ENCODE peak calls at places on chromosomes 4 and X, in five cellular contexts. E is body of pancreas, L is breast epithelium, T is A549, Q is prostate gland. C is an unnamed sample.

GRCh38 chr4:3212391-3213100 is 36.4 kb upstream of the MSANTD1 start:
- DNase-seq in E (peak), L (peak), T (no peak), Q (no peak), C (no peak)

GRCh38 chr4:57220172-57220571 is 110.0 kb upstream of the IGFBP7 start:
- DNase-seq in E (no peak), L (no peak), T (no peak), Q (no peak), C (no peak)

GRCh38 chr4:79882806-79883205 is 190.2 kb downstream of the ANTXR2 start:
- DNase-seq in E (no peak), L (no peak), T (no peak), Q (no peak), C (no peak)

GRCh38 chrX:42028113-42028512 is 104.8 kb upstream of the CASK start:
- DNase-seq in E (peak), L (no peak), T (no peak), Q (no peak), C (no peak)

GRCh38 chr4:14446311-14446710 is 556.0 kb upstream of the CPEB2 start:
- DNase-seq in E (no peak), L (no peak), T (no peak), Q (no peak), C (no peak)

GRCh38 chr4:94545296-94545695 is 93.6 kb downstream of the PDLIM5 start:
- DNase-seq in E (no peak), L (no peak), T (no peak), Q (no peak), C (no peak)

GRCh38 chrX:1933964-1934363 is 319.1 kb downstream of the ASMT start:
- DNase-seq in E (no peak), L (no peak), T (no peak), Q (no peak), C (no peak)

GRCh38 chr4:10164877-10165283 is 48.3 kb upstream of the WDR1 start:
- DNase-seq in E (peak), L (no peak), T (peak), Q (peak), C (peak)

GRCh38 chr4:123299212-123299651 is 97.4 kb upstream of the SPRY1 start:
- DNase-seq in E (no peak), L (no peak), T (no peak), Q (no peak), C (no peak)

GRCh38 chr4:56512166-56512565 is 6.6 kb downstream of the ARL9 start:
- DNase-seq in E (no peak), L (no peak), T (no peak), Q (no peak), C (no peak)

GRCh38 chr4:154984616-154985015 is 203.5 kb downstream of the RBM46 start:
- DNase-seq in E (no peak), L (no peak), T (no peak), Q (no peak), C (no peak)

GRCh38 chr4:129140521-129140920 is 44.6 kb downstream of the C4orf33 start:
- DNase-seq in E (no peak), L (no peak), T (no peak), Q (no peak), C (no peak)

GRCh38 chr4:67886281-67886680 is 2.5 kb upstream of the TMPRSS11D start:
- DNase-seq in E (no peak), L (no peak), T (no peak), Q (no peak), C (no peak)

GRCh38 chr4:6898763-6899162 is 10.9 kb upstream of the TBC1D14 start:
- DNase-seq in E (no peak), L (no peak), T (no peak), Q (no peak), C (no peak)

GRCh38 chrX:105331244-105331643 is 110.8 kb upstream of the TEX13A start:
- DNase-seq in E (no peak), L (no peak), T (no peak), Q (no peak), C (no peak)

GRCh38 chr4:156779774-156780173 is 191.8 kb downstream of the PDGFC start:
- DNase-seq in E (no peak), L (no peak), T (no peak), Q (no peak), C (no peak)

GRCh38 chrX:106177106-106177981 is 9.2 kb downstream of the PWWP3B start:
- DNase-seq in E (peak), L (no peak), T (no peak), Q (peak), C (no peak)

GRCh38 chrX:94914235-94914634 is 1240.2 kb downstream of the FAM133A start:
- DNase-seq in E (peak), L (no peak), T (no peak), Q (no peak), C (no peak)

GRCh38 chr4:7798215-7798995 is 141.3 kb downstream of the AFAP1 start:
- DNase-seq in E (no peak), L (no peak), T (no peak), Q (no peak), C (no peak)

GRCh38 chrX:13903405-13903804 is 86.5 kb upstream of the GPM6B start:
- DNase-seq in E (no peak), L (no peak), T (no peak), Q (no peak), C (no peak)

GRCh38 chr4:94039226-94039625 is 168.4 kb upstream of the SMARCAD1 start:
- DNase-seq in E (no peak), L (no peak), T (no peak), Q (no peak), C (no peak)

GRCh38 chr4:151226004-151226932 is 50.7 kb upstream of the PRSS48 start:
- DNase-seq in E (no peak), L (no peak), T (peak), Q (no peak), C (peak)

GRCh38 chr4:96598465-96598864 is 758.6 kb downstream of the PDHA2 start:
- DNase-seq in E (peak), L (no peak), T (no peak), Q (no peak), C (no peak)

GRCh38 chr4:143083811-143084472 is 100.8 kb upstream of the USP38 start:
- DNase-seq in E (no peak), L (no peak), T (no peak), Q (no peak), C (no peak)

GRCh38 chr4:8010618-8011017 is 71.0 kb upstream of the AFAP1 start:
- DNase-seq in E (peak), L (no peak), T (no peak), Q (no peak), C (no peak)

GRCh38 chr4:156790866-156791265 is 180.7 kb downstream of the PDGFC start:
- DNase-seq in E (peak), L (no peak), T (no peak), Q (peak), C (no peak)

GRCh38 chr4:15882675-15883086 is 55.9 kb downstream of the FGFBP1 start:
- DNase-seq in E (peak), L (no peak), T (peak), Q (peak), C (peak)
- TF ChIP-seq POLR2A in E (no peak), L (no peak), T (no peak), Q (no peak), C (no peak)

GRCh38 chr4:83644677-83645639 is 109.0 kb downstream of the GPAT3 start:
- DNase-seq in E (peak), L (no peak), T (peak), Q (peak), C (no peak)

GRCh38 chr4:83643036-83643435 is 107.1 kb downstream of the GPAT3 start:
- DNase-seq in E (no peak), L (no peak), T (no peak), Q (no peak), C (no peak)

GRCh38 chr4:83636930-83637329 is 101.0 kb downstream of the GPAT3 start:
- DNase-seq in E (no peak), L (no peak), T (no peak), Q (no peak), C (no peak)

GRCh38 chr4:83639849-83640493 is 104.1 kb downstream of the GPAT3 start:
- DNase-seq in E (peak), L (no peak), T (peak), Q (peak), C (peak)
- TF ChIP-seq POLR2A in E (no peak), L (no peak), T (no peak), Q (no peak), C (no peak)

DNA sequence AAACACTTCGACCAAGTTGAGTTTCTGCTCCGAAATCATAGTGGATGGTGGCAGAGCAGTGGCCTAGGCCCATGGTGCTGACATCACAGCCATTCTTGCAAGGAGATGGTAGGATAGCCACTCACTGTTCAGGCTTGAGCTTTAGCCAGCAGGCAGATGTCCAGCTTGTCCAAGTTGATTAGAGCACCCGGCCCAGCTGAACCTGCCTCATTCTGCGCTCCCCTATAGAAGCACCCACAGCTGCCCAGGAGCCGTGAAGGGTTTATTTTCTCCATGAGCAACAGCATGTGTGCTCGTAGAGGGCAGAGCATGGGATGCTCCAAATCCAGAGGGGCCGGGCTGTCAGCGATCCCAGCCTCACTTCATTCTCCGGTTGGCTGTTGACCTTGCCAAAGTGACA is 16.2 kb downstream of the PIGG start:
- DNase-seq in E (no peak), L (no peak), T (no peak), Q (no peak), C (no peak)
- TF ChIP-seq POLR2A in E (no peak), L (no peak), T (no peak), Q (no peak), C (no peak)

GRCh38 chrX:46573896-46574336 is 351 bp downstream of the CHST7 start:
- DNase-seq in E (peak), L (no peak), T (peak), Q (peak), C (no peak)

GRCh38 chrX:46574337-46574940 is 874 bp downstream of the CHST7 start:
- DNase-seq in E (peak), L (no peak), T (no peak), Q (no peak), C (no peak)

GRCh38 chrX:46575991-46576392 is 2.4 kb downstream of the CHST7 start:
- DNase-seq in E (no peak), L (no peak), T (no peak), Q (no peak), C (no peak)

GRCh38 chrX:46575586-46575985 is 2.0 kb downstream of the CHST7 start:
- DNase-seq in E (no peak), L (no peak), T (no peak), Q (no peak), C (no peak)

DNA sequence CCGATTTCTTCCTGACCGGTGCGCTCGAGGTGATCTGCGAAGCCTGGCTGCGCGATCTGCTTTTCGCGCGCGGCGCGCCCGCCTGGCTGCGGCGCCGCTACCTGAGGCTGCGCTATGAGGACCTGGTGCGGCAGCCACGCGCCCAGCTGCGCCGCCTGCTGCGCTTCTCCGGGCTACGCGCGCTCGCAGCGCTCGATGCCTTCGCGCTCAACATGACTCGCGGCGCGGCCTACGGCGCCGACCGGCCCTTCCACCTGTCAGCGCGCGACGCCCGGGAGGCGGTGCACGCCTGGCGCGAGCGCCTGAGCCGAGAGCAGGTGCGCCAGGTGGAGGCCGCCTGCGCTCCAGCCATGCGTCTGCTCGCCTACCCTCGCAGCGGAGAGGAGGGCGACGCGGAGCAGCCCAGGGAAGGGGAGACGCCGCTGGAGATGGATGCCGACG is 1.4 kb downstream of the CHST7 start:
- DNase-seq in E (peak), L (no peak), T (no peak), Q (no peak), C (no peak)
- TF ChIP-seq POLR2A in E (no peak), L (no peak), T (no peak), Q (no peak), C (no peak)

GRCh38 chr4:138773321-138773720 is 242.3 kb upstream of the NOCT start:
- DNase-seq in E (no peak), L (no peak), T (no peak), Q (no peak), C (no peak)
- TF ChIP-seq POLR2A in E (no peak), L (no peak), T (no peak), Q (no peak), C (no peak)

DNA sequence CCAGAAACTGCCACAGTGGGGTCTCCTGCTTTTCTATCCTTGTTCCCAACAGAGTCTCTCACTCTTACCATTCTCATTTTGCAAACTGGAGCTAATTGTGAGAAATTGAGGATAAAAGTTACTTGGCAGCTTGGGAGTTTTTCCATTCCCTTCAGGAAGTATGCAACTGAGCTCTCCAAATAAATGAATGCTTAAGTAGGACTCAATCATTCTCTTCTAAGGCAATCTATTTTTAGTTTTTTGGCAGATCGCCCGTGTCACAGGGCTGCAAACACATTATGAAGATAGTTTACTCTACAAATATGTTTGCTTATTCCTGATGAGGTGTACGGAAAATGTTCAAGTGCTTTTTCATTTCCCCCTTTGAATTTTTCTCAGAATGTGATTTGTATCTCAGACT is 5.3 kb downstream of the ASB11 start:
- DNase-seq in E (peak), L (no peak), T (no peak), Q (peak), C (no peak)
- TF ChIP-seq POLR2A in E (no peak), L (no peak), T (no peak), Q (no peak), C (no peak)

GRCh38 chr4:185567828-185568442 is 32.6 kb upstream of the PDLIM3 start:
- DNase-seq in E (peak), L (peak), T (no peak), Q (peak), C (no peak)
- TF ChIP-seq POLR2A in E (no peak), L (no peak), T (no peak), Q (no peak), C (no peak)

C was measured in H54.